ENCODE peak calls at places on chromosomes 5 and 9, in seven cellular contexts. One of them, this sample, is unnamed.

GRCh38 chr9:33202552-33203300 is 35.6 kb upstream of the B4GALT1 start:
- DNase-seq in NT2/D1: no peak
- DNase-seq in Caco-2: no peak
- DNase-seq in cardiac muscle cell: no peak
- DNase-seq in astrocyte of the spinal cord: peak
- DNase-seq in PC-9: no peak
- DNase-seq in transverse colon: peak
- DNase-seq in this sample: no peak

GRCh38 chr5:33985447-33985846 is 954 bp upstream of the SLC45A2 start:
- DNase-seq in NT2/D1: no peak
- DNase-seq in Caco-2: no peak
- DNase-seq in cardiac muscle cell: no peak
- DNase-seq in astrocyte of the spinal cord: no peak
- DNase-seq in PC-9: no peak
- DNase-seq in transverse colon: no peak
- DNase-seq in this sample: no peak

GRCh38 chr5:133059621-133060020 is 7.8 kb downstream of the HSPA4 start:
- DNase-seq in NT2/D1: no peak
- DNase-seq in Caco-2: no peak
- DNase-seq in cardiac muscle cell: no peak
- DNase-seq in astrocyte of the spinal cord: no peak
- DNase-seq in PC-9: no peak
- DNase-seq in transverse colon: no peak
- DNase-seq in this sample: no peak

GRCh38 chr5:113153512-113154097 is 177.0 kb downstream of the DCP2 start:
- DNase-seq in NT2/D1: no peak
- DNase-seq in Caco-2: no peak
- DNase-seq in cardiac muscle cell: no peak
- DNase-seq in astrocyte of the spinal cord: no peak
- DNase-seq in PC-9: no peak
- DNase-seq in transverse colon: no peak
- DNase-seq in this sample: no peak

GRCh38 chr9:38068616-38068865 is 486 bp downstream of the SHB start:
- DNase-seq in NT2/D1: no peak
- DNase-seq in Caco-2: peak
- DNase-seq in cardiac muscle cell: peak
- DNase-seq in astrocyte of the spinal cord: peak
- DNase-seq in PC-9: no peak
- DNase-seq in transverse colon: peak
- DNase-seq in this sample: no peak

GRCh38 chr5:142364251-142365145 is 39.7 kb upstream of the SPRY4 start:
- DNase-seq in NT2/D1: no peak
- DNase-seq in Caco-2: no peak
- DNase-seq in cardiac muscle cell: no peak
- DNase-seq in astrocyte of the spinal cord: no peak
- DNase-seq in PC-9: no peak
- DNase-seq in transverse colon: peak
- DNase-seq in this sample: peak

GRCh38 chr5:6712582-6713273 is 504 bp upstream of the TENT4A start:
- DNase-seq in NT2/D1: peak
- DNase-seq in Caco-2: peak
- DNase-seq in cardiac muscle cell: peak
- DNase-seq in astrocyte of the spinal cord: peak
- DNase-seq in PC-9: peak
- DNase-seq in transverse colon: peak
- DNase-seq in this sample: peak

GRCh38 chr5:6491548-6492290 is 43.1 kb downstream of the UBE2QL1 start:
- DNase-seq in NT2/D1: no peak
- DNase-seq in Caco-2: no peak
- DNase-seq in cardiac muscle cell: no peak
- DNase-seq in astrocyte of the spinal cord: no peak
- DNase-seq in PC-9: no peak
- DNase-seq in transverse colon: no peak
- DNase-seq in this sample: no peak

GRCh38 chr5:180558232-180558631 is 33.1 kb downstream of the SCGB3A1 start:
- DNase-seq in NT2/D1: no peak
- DNase-seq in Caco-2: no peak
- DNase-seq in cardiac muscle cell: no peak
- DNase-seq in astrocyte of the spinal cord: no peak
- DNase-seq in PC-9: no peak
- DNase-seq in transverse colon: no peak
- DNase-seq in this sample: no peak

GRCh38 chr9:942805-943580 is 33.5 kb upstream of the DMRT3 start:
- DNase-seq in NT2/D1: no peak
- DNase-seq in Caco-2: no peak
- DNase-seq in cardiac muscle cell: no peak
- DNase-seq in astrocyte of the spinal cord: no peak
- DNase-seq in PC-9: no peak
- DNase-seq in transverse colon: no peak
- DNase-seq in this sample: peak

GRCh38 chr9:114282926-114283325 is 40.0 kb upstream of the ORM1 start:
- DNase-seq in NT2/D1: no peak
- DNase-seq in Caco-2: no peak
- DNase-seq in cardiac muscle cell: no peak
- DNase-seq in astrocyte of the spinal cord: peak
- DNase-seq in PC-9: no peak
- DNase-seq in transverse colon: no peak
- DNase-seq in this sample: peak

GRCh38 chr9:36116593-36116992 is 19.9 kb upstream of the GLIPR2 start:
- DNase-seq in NT2/D1: no peak
- DNase-seq in Caco-2: no peak
- DNase-seq in cardiac muscle cell: no peak
- DNase-seq in astrocyte of the spinal cord: no peak
- DNase-seq in PC-9: no peak
- DNase-seq in transverse colon: no peak
- DNase-seq in this sample: no peak

GRCh38 chr9:119675951-119676350 is 306.7 kb upstream of the BRINP1 start:
- DNase-seq in NT2/D1: no peak
- DNase-seq in Caco-2: no peak
- DNase-seq in cardiac muscle cell: no peak
- DNase-seq in astrocyte of the spinal cord: no peak
- DNase-seq in PC-9: no peak
- DNase-seq in transverse colon: no peak
- DNase-seq in this sample: no peak

GRCh38 chr5:5373351-5374033 is 49.0 kb upstream of the ICE1 start:
- DNase-seq in NT2/D1: no peak
- DNase-seq in Caco-2: no peak
- DNase-seq in cardiac muscle cell: no peak
- DNase-seq in astrocyte of the spinal cord: no peak
- DNase-seq in PC-9: no peak
- DNase-seq in transverse colon: no peak
- DNase-seq in this sample: no peak

GRCh38 chr5:77015938-77016569 is 14.2 kb upstream of the AGGF1 start:
- DNase-seq in NT2/D1: peak
- DNase-seq in Caco-2: peak
- DNase-seq in cardiac muscle cell: peak
- DNase-seq in astrocyte of the spinal cord: peak
- DNase-seq in PC-9: peak
- DNase-seq in transverse colon: no peak
- DNase-seq in this sample: peak

GRCh38 chr9:85610074-85610855 is 131.5 kb downstream of the AGTPBP1 start:
- DNase-seq in NT2/D1: peak
- DNase-seq in Caco-2: peak
- DNase-seq in cardiac muscle cell: peak
- DNase-seq in astrocyte of the spinal cord: peak
- DNase-seq in PC-9: no peak
- DNase-seq in transverse colon: no peak
- DNase-seq in this sample: peak
- H3K4me3 ChIP-seq in NT2/D1: no peak
- H3K4me3 ChIP-seq in Caco-2: no peak
- H3K4me3 ChIP-seq in cardiac muscle cell: no peak
- H3K4me3 ChIP-seq in astrocyte of the spinal cord: peak
- H3K4me3 ChIP-seq in PC-9: no peak
- H3K4me3 ChIP-seq in transverse colon: no peak
- H3K4me3 ChIP-seq in this sample: no peak

GRCh38 chr9:4465910-4466309 is 24.4 kb upstream of the SLC1A1 start:
- DNase-seq in NT2/D1: no peak
- DNase-seq in Caco-2: no peak
- DNase-seq in cardiac muscle cell: no peak
- DNase-seq in astrocyte of the spinal cord: no peak
- DNase-seq in PC-9: no peak
- DNase-seq in transverse colon: no peak
- DNase-seq in this sample: no peak
- H3K4me3 ChIP-seq in NT2/D1: no peak
- H3K4me3 ChIP-seq in Caco-2: no peak
- H3K4me3 ChIP-seq in cardiac muscle cell: no peak
- H3K4me3 ChIP-seq in astrocyte of the spinal cord: no peak
- H3K4me3 ChIP-seq in PC-9: no peak
- H3K4me3 ChIP-seq in transverse colon: no peak
- H3K4me3 ChIP-seq in this sample: no peak

GRCh38 chr9:129258823-129259301 is 80.8 kb upstream of the IER5L start:
- DNase-seq in NT2/D1: no peak
- DNase-seq in Caco-2: no peak
- DNase-seq in cardiac muscle cell: no peak
- DNase-seq in astrocyte of the spinal cord: no peak
- DNase-seq in PC-9: no peak
- DNase-seq in transverse colon: no peak
- DNase-seq in this sample: peak
- H3K4me3 ChIP-seq in NT2/D1: no peak
- H3K4me3 ChIP-seq in Caco-2: peak
- H3K4me3 ChIP-seq in cardiac muscle cell: no peak
- H3K4me3 ChIP-seq in astrocyte of the spinal cord: peak
- H3K4me3 ChIP-seq in PC-9: peak
- H3K4me3 ChIP-seq in transverse colon: no peak
- H3K4me3 ChIP-seq in this sample: peak

DNA sequence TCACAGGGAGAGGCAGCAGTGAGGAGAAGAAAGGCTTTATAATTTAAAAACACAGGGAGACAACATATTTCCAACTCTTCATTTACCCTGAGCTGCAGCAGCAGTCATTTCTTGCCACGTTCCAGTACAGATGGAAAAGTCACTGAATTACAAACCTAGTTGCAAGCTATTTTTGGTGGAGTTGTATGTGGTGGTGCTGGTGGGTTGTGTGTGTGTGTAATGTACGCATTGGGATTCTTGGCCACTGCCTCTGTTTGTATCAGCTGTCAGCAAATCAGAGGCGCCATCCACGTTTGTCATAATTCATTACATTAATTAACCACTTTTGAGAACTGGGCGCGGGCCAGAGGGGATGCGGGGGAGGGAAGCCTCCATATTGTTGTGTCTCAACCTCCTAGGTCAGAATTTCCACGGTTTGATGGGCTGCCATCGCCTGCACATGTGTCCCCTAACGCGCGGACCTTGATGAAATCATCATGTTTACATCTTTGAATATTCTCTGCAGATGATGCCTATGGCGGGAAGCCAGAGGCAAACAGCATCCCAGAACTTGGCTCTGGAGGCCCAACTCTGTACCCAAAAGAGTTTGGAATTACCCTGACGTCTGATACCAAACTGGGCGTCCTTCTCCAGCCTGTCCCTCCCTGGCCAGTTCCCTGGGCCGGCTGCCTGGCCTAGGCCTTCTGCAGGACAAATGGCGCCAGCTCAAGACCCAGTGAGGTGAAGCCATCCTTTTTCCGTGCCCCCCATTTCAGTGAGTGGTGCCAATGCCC is 54.8 kb downstream of the FGF18 start:
- DNase-seq in NT2/D1: no peak
- DNase-seq in Caco-2: no peak
- DNase-seq in cardiac muscle cell: no peak
- DNase-seq in astrocyte of the spinal cord: no peak
- DNase-seq in PC-9: no peak
- DNase-seq in transverse colon: no peak
- DNase-seq in this sample: no peak
- H3K4me3 ChIP-seq in NT2/D1: no peak
- H3K4me3 ChIP-seq in Caco-2: no peak
- H3K4me3 ChIP-seq in cardiac muscle cell: no peak
- H3K4me3 ChIP-seq in astrocyte of the spinal cord: no peak
- H3K4me3 ChIP-seq in PC-9: no peak
- H3K4me3 ChIP-seq in transverse colon: no peak
- H3K4me3 ChIP-seq in this sample: no peak